ENCODE peak calls at places on chromosome 2, in nine cellular contexts. Y is heart right ventricle; T is GM10248; Z is HepG2; P is uterus; W is WERI-Rb-1; D is fibroblast of lung; K is transverse colon; L is CD8-positive, alpha-beta T cell. H is an unnamed sample.

GRCh38 chr2:27316655-27317412 is 6.1 kb downstream of the MPV17 start:
- DNase-seq in Y (peak; percentile 48), T (no peak), Z (no peak), P (no peak), W (no peak), D (no peak), K (no peak), L (no peak), H (no peak)

GRCh38 chr2:9975328-9975727 is 23.8 kb downstream of the GRHL1 start:
- DNase-seq in Y (no peak), T (no peak), Z (no peak), P (no peak), W (no peak), D (peak; percentile 83), K (no peak), L (no peak), H (no peak)

GRCh38 chr2:34738691-34739090 is 1139.6 kb upstream of the FAM98A start:
- DNase-seq in Y (no peak), T (no peak), Z (no peak), P (no peak), W (peak; percentile 39), D (no peak), K (no peak), L (no peak), H (no peak)

GRCh38 chr2:18741888-18742287 is 152.5 kb upstream of the NT5C1B start:
- DNase-seq in Y (peak; percentile 15), T (no peak), Z (no peak), P (peak; percentile 91), W (no peak), D (peak; percentile 96), K (no peak), L (no peak), H (no peak)

GRCh38 chr2:96887419-96888081 is 17.7 kb upstream of the SEMA4C start:
- DNase-seq in Y (no peak), T (no peak), Z (no peak), P (peak; percentile 51), W (no peak), D (peak; percentile 24), K (no peak), L (no peak), H (no peak)

GRCh38 chr2:63792523-63792922 is 49.2 kb upstream of the UGP2 start:
- DNase-seq in Y (no peak), T (no peak), Z (no peak), P (no peak), W (no peak), D (peak; percentile 66), K (no peak), L (no peak), H (no peak)

GRCh38 chr2:207085110-207085509 is 80.6 kb downstream of the KLF7 start:
- DNase-seq in Y (no peak), T (no peak), Z (no peak), P (no peak), W (no peak), D (no peak), K (no peak), L (no peak), H (no peak)

GRCh38 chr2:228181098-228182019 is at the start of gene SPHKAP:
- DNase-seq in Y (peak; percentile 39), T (peak; percentile 18), Z (no peak), P (no peak), W (peak; percentile 11), D (peak; percentile 14), K (no peak), L (no peak), H (no peak)

GRCh38 chr2:101912545-101912944 is 79.2 kb upstream of the IL1R2 start:
- DNase-seq in Y (no peak), T (no peak), Z (no peak), P (no peak), W (no peak), D (no peak), K (no peak), L (no peak), H (no peak)

GRCh38 chr2:144496660-144497598 is 23.0 kb downstream of the ZEB2 start:
- DNase-seq in Y (no peak), T (no peak), Z (no peak), P (no peak), W (no peak), D (no peak), K (no peak), L (no peak), H (no peak)

GRCh38 chr2:156321243-156321904 is 11.1 kb downstream of the NR4A2 start:
- DNase-seq in Y (no peak), T (no peak), Z (no peak), P (no peak), W (no peak), D (no peak), K (no peak), L (no peak), H (no peak)

GRCh38 chr2:12456293-12457151 is 260.2 kb upstream of the TRIB2 start:
- DNase-seq in Y (peak; percentile 85), T (peak; percentile 24), Z (peak; percentile 95), P (peak; percentile 98), W (no peak), D (peak; percentile 100), K (peak; percentile 81), L (peak; percentile 23), H (no peak)

GRCh38 chr2:114113527-114113926 is 223.6 kb downstream of the ACTR3 start:
- DNase-seq in Y (no peak), T (no peak), Z (no peak), P (no peak), W (no peak), D (no peak), K (no peak), L (no peak), H (no peak)

GRCh38 chr2:10444463-10444862 is 3.7 kb downstream of the ODC1 start:
- DNase-seq in Y (no peak), T (no peak), Z (no peak), P (no peak), W (no peak), D (no peak), K (no peak), L (no peak), H (no peak)

GRCh38 chr2:234292205-234292954 is 204.5 kb downstream of the ARL4C start:
- DNase-seq in Y (peak; percentile 31), T (peak; percentile 34), Z (no peak), P (no peak), W (no peak), D (no peak), K (peak; percentile 33), L (peak; percentile 38), H (no peak)

GRCh38 chr2:148979919-148980277 is 58.6 kb upstream of the LYPD6B start:
- DNase-seq in Y (no peak), T (no peak), Z (no peak), P (no peak), W (no peak), D (no peak), K (no peak), L (no peak), H (no peak)

DNA sequence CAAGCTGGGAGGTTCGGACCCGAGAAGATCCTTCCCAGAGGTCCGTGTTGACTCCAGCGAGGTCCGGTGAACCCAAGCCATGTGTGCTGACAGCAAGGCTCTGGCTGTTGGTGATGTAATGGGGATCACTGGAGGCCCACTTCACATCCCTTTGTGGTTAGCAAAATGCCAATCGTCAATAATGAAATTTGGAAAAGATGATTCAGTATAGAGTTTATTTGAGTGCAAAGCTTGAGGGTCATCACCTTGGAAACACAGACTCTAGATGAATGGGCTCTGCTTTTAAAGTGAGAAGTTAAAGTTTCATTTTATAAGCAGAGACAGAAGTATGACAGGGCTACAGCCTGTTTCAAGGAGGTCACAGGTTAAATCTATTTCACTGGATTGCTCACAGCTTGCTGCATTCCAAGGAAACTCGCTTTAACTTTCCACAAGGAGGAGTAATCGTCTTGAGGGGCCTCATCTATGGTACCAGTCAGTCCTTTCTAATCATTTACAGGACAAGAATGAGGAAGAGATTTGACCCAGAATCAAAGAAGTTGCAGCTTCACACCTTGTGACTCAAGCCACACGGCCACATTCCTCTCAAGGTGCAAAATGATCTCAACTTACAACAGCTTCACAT is 140.5 kb downstream of the TPO start:
- DNase-seq in Y (no peak), T (no peak), Z (no peak), P (no peak), W (no peak), D (peak; percentile 91), K (no peak), L (no peak), H (no peak)
- TF ChIP-seq CTCF in Y (no peak), T (no peak), Z (no peak), P (peak; percentile 7), W (no peak), D (peak; percentile 45), K (no peak), L (no peak), H (peak; percentile 48)

GRCh38 chr2:220165401-220165800 is 538.0 kb downstream of the SLC4A3 start:
- DNase-seq in Y (no peak), T (no peak), Z (no peak), P (no peak), W (peak; percentile 17), D (no peak), K (peak; percentile 10), L (no peak), H (no peak)
- TF ChIP-seq CTCF in Y (no peak), T (no peak), Z (peak; percentile 36), P (no peak), W (peak; percentile 18), D (no peak), K (peak; percentile 8), L (no peak), H (no peak)

GRCh38 chr2:199259671-199260070 is 198.1 kb downstream of the SATB2 start:
- DNase-seq in Y (no peak), T (no peak), Z (no peak), P (no peak), W (no peak), D (peak; percentile 9), K (no peak), L (no peak), H (no peak)

GRCh38 chr2:199261936-199262335 is 195.8 kb downstream of the SATB2 start:
- DNase-seq in Y (no peak), T (no peak), Z (no peak), P (no peak), W (peak; percentile 11), D (no peak), K (no peak), L (no peak), H (no peak)

GRCh38 chr2:199261221-199261620 is 196.5 kb downstream of the SATB2 start:
- DNase-seq in Y (no peak), T (no peak), Z (no peak), P (no peak), W (no peak), D (peak; percentile 84), K (no peak), L (no peak), H (no peak)

DNA sequence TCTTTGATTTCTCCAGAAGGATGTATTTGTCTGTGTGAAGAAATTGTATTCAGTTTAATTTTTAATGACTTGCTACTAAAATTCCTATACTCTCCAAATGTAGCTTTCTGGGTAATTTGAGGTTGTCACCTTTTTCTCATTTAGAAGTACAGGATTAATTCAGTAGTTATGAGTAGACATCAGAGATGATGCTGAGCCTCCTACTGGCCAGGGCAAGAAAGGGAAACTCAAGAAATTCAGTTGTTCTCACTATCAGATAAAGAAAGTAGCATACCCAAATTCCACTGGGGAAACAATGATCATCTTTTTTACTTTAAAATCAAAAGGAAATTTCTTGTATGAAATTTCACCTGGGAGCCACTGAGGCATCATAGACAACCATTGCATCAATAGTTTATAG is 199.4 kb downstream of the SATB2 start:
- DNase-seq in Y (no peak), T (no peak), Z (no peak), P (no peak), W (no peak), D (peak; percentile 9), K (no peak), L (no peak), H (no peak)
- TF ChIP-seq CTCF in Y (no peak), T (no peak), Z (no peak), P (no peak), W (peak; percentile 20), D (peak; percentile 31), K (peak; percentile 9), L (no peak), H (peak; percentile 29)

GRCh38 chr2:184611221-184612085 is 13.1 kb downstream of the ZNF804A start:
- DNase-seq in Y (no peak), T (no peak), Z (no peak), P (no peak), W (no peak), D (peak; percentile 62), K (no peak), L (no peak), H (no peak)
- TF ChIP-seq CTCF in Y (peak; percentile 20), T (peak; percentile 35), Z (peak; percentile 22), P (no peak), W (no peak), D (no peak), K (peak; percentile 22), L (no peak), H (peak; percentile 78)

H was measured in type B pancreatic cell.